ENCODE peak calls at places on chromosomes 6 and 20, in five cellular contexts. U is fibroblast of pulmonary artery, H is body of pancreas, F is endothelial cell, B is AG09319. J is an unnamed sample.

GRCh38 chr6:4583026-4583425 is 193.2 kb upstream of the CDYL start:
- DNase-seq in U (no peak), H (no peak), F (no peak), B (no peak), J (no peak)

GRCh38 chr20:46305331-46305972 is 2.8 kb downstream of the CDH22 start:
- DNase-seq in U (no peak), H (peak), F (no peak), B (no peak), J (no peak)

GRCh38 chr6:167054987-167055386 is 55.8 kb downstream of the CEP43 start:
- DNase-seq in U (no peak), H (no peak), F (no peak), B (no peak), J (no peak)

GRCh38 chr6:127266892-127267741 is 453 bp downstream of the RNF146 start:
- DNase-seq in U (peak), H (peak), F (peak), B (peak), J (peak)

GRCh38 chr6:150654671-150655070 is 55.0 kb downstream of the PLEKHG1 start:
- DNase-seq in U (no peak), H (no peak), F (no peak), B (no peak), J (no peak)

GRCh38 chr6:170371588-170371987 is 65.0 kb downstream of the FAM120B start:
- DNase-seq in U (no peak), H (no peak), F (no peak), B (no peak), J (peak)

GRCh38 chr6:48826884-48827701 is 636.0 kb downstream of the MMUT start:
- DNase-seq in U (peak), H (no peak), F (no peak), B (peak), J (no peak)

GRCh38 chr6:7787137-7787575 is 61.3 kb downstream of the BMP6 start:
- DNase-seq in U (peak), H (no peak), F (no peak), B (peak), J (no peak)

GRCh38 chr6:25485820-25486559 is 166.0 kb upstream of the SCGN start:
- DNase-seq in U (peak), H (peak), F (no peak), B (no peak), J (peak)

GRCh38 chr6:106910999-106911949 is 63.3 kb downstream of the CD24 start:
- DNase-seq in U (no peak), H (peak), F (peak), B (no peak), J (no peak)

GRCh38 chr6:52641826-52642225 is 29.1 kb upstream of the TMEM14A start:
- DNase-seq in U (no peak), H (no peak), F (no peak), B (no peak), J (no peak)

GRCh38 chr20:12687476-12687875 is 321.3 kb upstream of the SPTLC3 start:
- DNase-seq in U (no peak), H (no peak), F (no peak), B (no peak), J (no peak)

GRCh38 chr6:24283043-24283985 is 74.5 kb downstream of the DCDC2 start:
- DNase-seq in U (peak), H (peak), F (peak), B (peak), J (peak)
- TF ChIP-seq CTCF in U (peak), H (peak), F (peak), B (peak), J (peak)

DNA sequence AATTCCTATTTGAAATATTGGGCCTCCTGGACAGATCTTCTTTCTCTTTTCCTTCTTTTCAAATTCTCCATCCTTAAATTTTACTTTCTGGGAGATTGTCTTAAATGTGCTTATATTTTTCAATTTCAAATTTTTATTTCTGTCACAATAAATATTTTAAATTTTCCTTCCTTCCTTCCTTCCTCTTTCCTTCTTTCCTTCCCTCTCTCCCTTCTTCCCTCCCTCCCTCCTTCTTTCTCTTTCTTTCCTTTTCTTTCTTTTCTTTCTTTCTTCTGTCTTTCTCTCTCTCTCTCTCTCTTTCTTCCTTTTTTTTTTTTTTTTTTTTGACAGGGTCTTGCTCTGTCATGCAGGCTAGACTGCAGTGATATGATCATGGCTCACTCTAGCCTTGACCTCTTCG is 16.7 kb upstream of the PNRC1 start:
- DNase-seq in U (no peak), H (no peak), F (no peak), B (no peak), J (no peak)
- TF ChIP-seq CTCF in U (no peak), H (no peak), F (no peak), B (no peak), J (no peak)

GRCh38 chr6:37435373-37435772 is 2.4 kb downstream of the CMTR1 start:
- DNase-seq in U (no peak), H (no peak), F (no peak), B (no peak), J (no peak)

GRCh38 chr6:37438912-37439311 is 5.9 kb downstream of the CMTR1 start:
- DNase-seq in U (no peak), H (no peak), F (no peak), B (no peak), J (no peak)

GRCh38 chr6:37432916-37433656 is at the start of gene CMTR1:
- DNase-seq in U (peak), H (peak), F (peak), B (peak), J (peak)

GRCh38 chr6:37433657-37434271 is 743 bp downstream of the CMTR1 start:
- DNase-seq in U (peak), H (peak), F (peak), B (no peak), J (peak)

DNA sequence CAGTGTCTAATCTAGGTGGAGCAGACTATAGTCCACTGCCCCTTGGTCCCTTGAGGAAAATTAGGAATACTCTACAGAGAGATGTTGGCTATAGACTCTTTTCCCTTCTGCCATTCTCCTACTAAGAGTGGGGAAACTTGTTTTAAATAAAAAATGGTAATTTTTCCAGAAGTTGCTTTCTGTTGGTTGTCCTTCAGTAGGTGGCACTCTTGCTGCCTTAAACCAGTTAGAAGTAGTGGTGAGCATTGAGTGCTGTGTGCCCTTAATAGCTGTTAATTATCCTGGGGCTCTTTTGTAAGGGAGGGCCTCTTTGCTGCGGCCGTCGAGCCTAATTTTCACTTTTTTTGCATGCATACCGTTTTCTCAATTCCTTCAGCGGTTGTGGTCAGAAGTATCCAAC is 2.8 kb downstream of the CMTR1 start:
- DNase-seq in U (no peak), H (no peak), F (no peak), B (no peak), J (no peak)
- TF ChIP-seq CTCF in U (no peak), H (no peak), F (no peak), B (no peak), J (no peak)

GRCh38 chr6:51350308-51350904 is 531.7 kb downstream of the TFAP2B start:
- DNase-seq in U (no peak), H (no peak), F (no peak), B (no peak), J (no peak)
- TF ChIP-seq CTCF in U (no peak), H (peak), F (peak), B (no peak), J (peak)

GRCh38 chr20:4998160-4998651 is 3.1 kb downstream of the SLC23A2 start:
- DNase-seq in U (no peak), H (no peak), F (no peak), B (no peak), J (no peak)
- TF ChIP-seq CTCF in U (peak), H (no peak), F (peak), B (no peak), J (peak)

J was measured in glutamatergic neuron.